ENCODE peak calls at places on chromosomes 2 and 18, in five cellular contexts. H, R, P, S and U are unnamed samples. For H3K27me3, the result is how much of the 10 kb centered on the place peaks cover.

GRCh38 chr2:96900237-96900636 is 30.4 kb upstream of the SEMA4C start:
- DNase-seq in H (no peak), R (no peak), P (no peak), S (no peak), U (no peak)

GRCh38 chr2:41924024-41924423 is 123.8 kb upstream of the PKDCC start:
- DNase-seq in H (no peak), R (no peak), P (no peak), S (no peak), U (no peak)

GRCh38 chr2:113216891-113217454 is 43.2 kb downstream of the PSD4 start:
- DNase-seq in H (no peak), R (no peak), P (no peak), S (no peak), U (no peak)

GRCh38 chr18:26574958-26575864 is 26.9 kb upstream of the KCTD1 start:
- DNase-seq in H (peak), R (peak), P (no peak), S (no peak), U (peak)

GRCh38 chr2:24365051-24365450 is 4.7 kb upstream of the ITSN2 start:
- DNase-seq in H (peak), R (no peak), P (no peak), S (no peak), U (peak)

GRCh38 chr2:239399404-239399999 is 1.3 kb downstream of the HDAC4 start:
- DNase-seq in H (no peak), R (no peak), P (no peak), S (no peak), U (no peak)

GRCh38 chr2:167188596-167188967 is 300.3 kb downstream of the XIRP2 start:
- DNase-seq in H (no peak), R (no peak), P (no peak), S (no peak), U (no peak)

GRCh38 chr2:150528861-150529801 is 41.7 kb upstream of the RND3 start:
- DNase-seq in H (no peak), R (no peak), P (no peak), S (peak), U (no peak)

GRCh38 chr2:20173496-20174402 is 51.2 kb downstream of the SDC1 start:
- DNase-seq in H (no peak), R (no peak), P (no peak), S (no peak), U (no peak)

GRCh38 chr18:61153571-61153970 is 179.7 kb upstream of the CDH20 start:
- DNase-seq in H (no peak), R (no peak), P (no peak), S (no peak), U (no peak)

GRCh38 chr2:101823347-101823791 is 125.9 kb downstream of the MAP4K4 start:
- DNase-seq in H (peak), R (no peak), P (peak), S (no peak), U (no peak)

GRCh38 chr18:44630118-44630517 is 50.6 kb upstream of the SETBP1 start:
- DNase-seq in H (no peak), R (no peak), P (no peak), S (no peak), U (no peak)

GRCh38 chr2:53994735-53995538 is 24.1 kb upstream of the PSME4 start:
- DNase-seq in H (no peak), R (no peak), P (no peak), S (no peak), U (no peak)

GRCh38 chr18:78932281-78932680 is 47.3 kb upstream of the SALL3 start:
- DNase-seq in H (no peak), R (no peak), P (no peak), S (no peak), U (no peak)

GRCh38 chr18:32742620-32743019 is 30.2 kb downstream of the KLHL14 start:
- DNase-seq in H (no peak), R (no peak), P (no peak), S (no peak), U (no peak)

GRCh38 chr2:6181525-6182270 is 489.5 kb downstream of the SOX11 start:
- DNase-seq in H (no peak), R (no peak), P (no peak), S (no peak), U (no peak)

GRCh38 chr2:109208071-109208950 is 79.3 kb downstream of the SH3RF3 start:
- DNase-seq in H (no peak), R (no peak), P (no peak), S (no peak), U (no peak)

GRCh38 chr2:15939854-15940660 is at the start of gene MYCN:
- DNase-seq in H (peak), R (peak), P (no peak), S (no peak), U (peak)

GRCh38 chr2:77391119-77391518 is 131.1 kb downstream of the LRRTM4 start:
- DNase-seq in H (no peak), R (no peak), P (no peak), S (no peak), U (no peak)

GRCh38 chr2:197368412-197368811 is 57.8 kb upstream of the ANKRD44 start:
- DNase-seq in H (no peak), R (no peak), P (no peak), S (no peak), U (no peak)

GRCh38 chr2:3674446-3674845 is 16.4 kb downstream of the ALLC start:
- DNase-seq in H (no peak), R (no peak), P (no peak), S (no peak), U (no peak)

GRCh38 chr18:35045121-35045520 is 3.9 kb downstream of the MAPRE2 start:
- DNase-seq in H (no peak), R (no peak), P (no peak), S (no peak), U (no peak)

GRCh38 chr2:8607591-8607990 is 74.3 kb upstream of the ID2 start:
- DNase-seq in H (no peak), R (no peak), P (no peak), S (no peak), U (no peak)

GRCh38 chr2:175111200-175111657 is 56.8 kb downstream of the ATF2 start:
- DNase-seq in H (no peak), R (no peak), P (peak), S (peak), U (no peak)

GRCh38 chr2:48738806-48739205 is 16.7 kb downstream of the LHCGR start:
- DNase-seq in H (no peak), R (no peak), P (no peak), S (no peak), U (no peak)

GRCh38 chr2:20355131-20355530 is 4.5 kb upstream of the PUM2 start:
- DNase-seq in H (no peak), R (no peak), P (no peak), S (no peak), U (no peak)

GRCh38 chr2:135997380-135997779 is 12.0 kb upstream of the DARS1 start:
- DNase-seq in H (peak), R (peak), P (no peak), S (no peak), U (no peak)

GRCh38 chr2:166152064-166152463 is 24.2 kb upstream of the SCN1A start:
- DNase-seq in H (no peak), R (no peak), P (no peak), S (no peak), U (no peak)

GRCh38 chr2:74179063-74179865 is 585 bp upstream of the MOB1A start:
- DNase-seq in H (no peak), R (no peak), P (no peak), S (no peak), U (no peak)

GRCh38 chr2:168208652-168209051 is 38.7 kb downstream of the STK39 start:
- DNase-seq in H (no peak), R (no peak), P (no peak), S (no peak), U (no peak)

GRCh38 chr2:238141541-238142318 is 3.3 kb downstream of the KLHL30 start:
- DNase-seq in H (no peak), R (no peak), P (peak), S (no peak), U (peak)

GRCh38 chr18:62450546-62451395 is 72.1 kb upstream of the ZCCHC2 start:
- DNase-seq in H (peak), R (no peak), P (peak), S (no peak), U (peak)

GRCh38 chr2:147165682-147166081 is 679.1 kb upstream of the ACVR2A start:
- DNase-seq in H (no peak), R (no peak), P (no peak), S (no peak), U (no peak)

GRCh38 chr2:132439703-132440398 is 23.2 kb downstream of the GPR39 start:
- DNase-seq in H (no peak), R (no peak), P (no peak), S (no peak), U (no peak)

GRCh38 chr2:2020897-2021296 is 276.6 kb upstream of the PXDN start:
- DNase-seq in H (no peak), R (no peak), P (no peak), S (no peak), U (no peak)

GRCh38 chr18:44107187-44107586 is 573.5 kb upstream of the SETBP1 start:
- DNase-seq in H (no peak), R (no peak), P (no peak), S (no peak), U (no peak)

GRCh38 chr18:77090546-77091200 is 41.9 kb downstream of the MBP start:
- DNase-seq in H (no peak), R (no peak), P (no peak), S (no peak), U (no peak)

DNA sequence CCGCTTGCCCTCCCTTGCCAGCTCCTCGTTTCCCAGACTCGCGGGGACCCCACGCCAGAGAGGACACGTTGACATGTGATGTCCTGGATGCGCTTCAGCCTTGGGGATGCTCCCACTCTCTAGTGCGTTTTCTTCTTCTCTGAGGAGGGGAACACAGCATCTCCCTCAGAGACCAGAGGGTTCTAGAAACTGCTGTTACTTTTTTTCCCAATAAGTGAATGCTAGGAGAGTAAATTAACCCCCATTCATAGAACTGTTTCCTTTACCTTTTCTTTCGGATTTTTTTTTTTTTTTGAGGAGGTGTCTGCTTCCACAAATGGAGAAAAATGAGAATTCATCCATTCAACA is 370 bp upstream of the EFEMP1 start:
- DNase-seq in H (no peak), R (no peak), P (no peak), S (no peak), U (no peak)
- H3K4me3 ChIP-seq in H (peak), R (peak), P (no peak), S (no peak), U (peak)

GRCh38 chr2:230991598-230991997 is 4.3 kb upstream of the SPATA3 start:
- DNase-seq in H (no peak), R (no peak), P (no peak), S (no peak), U (no peak)
- H3K27me3 ChIP-seq in H (under half), R (under half), P (under half), S (under half), U (half or more)

GRCh38 chr2:235668782-235669181 is 174.9 kb downstream of the AGAP1 start:
- DNase-seq in H (no peak), R (no peak), P (no peak), S (no peak), U (no peak)

GRCh38 chr2:235669269-235669831 is 175.5 kb downstream of the AGAP1 start:
- DNase-seq in H (peak), R (peak), P (peak), S (no peak), U (peak)

GRCh38 chr2:235663877-235664276 is 170.0 kb downstream of the AGAP1 start:
- DNase-seq in H (no peak), R (no peak), P (no peak), S (no peak), U (no peak)

GRCh38 chr2:235666240-235666781 is 172.5 kb downstream of the AGAP1 start:
- DNase-seq in H (no peak), R (no peak), P (peak), S (no peak), U (no peak)

GRCh38 chr2:235665656-235666239 is 171.9 kb downstream of the AGAP1 start:
- DNase-seq in H (no peak), R (no peak), P (no peak), S (no peak), U (no peak)
- H3K4me3 ChIP-seq in H (peak), R (peak), P (peak), S (no peak), U (peak)

GRCh38 chr2:152047826-152048476 is 50.9 kb downstream of the CACNB4 start:
- DNase-seq in H (no peak), R (no peak), P (no peak), S (no peak), U (no peak)
- H3K27me3 ChIP-seq in H (under half), R (under half), P (under half), S (under half), U (under half)

DNA sequence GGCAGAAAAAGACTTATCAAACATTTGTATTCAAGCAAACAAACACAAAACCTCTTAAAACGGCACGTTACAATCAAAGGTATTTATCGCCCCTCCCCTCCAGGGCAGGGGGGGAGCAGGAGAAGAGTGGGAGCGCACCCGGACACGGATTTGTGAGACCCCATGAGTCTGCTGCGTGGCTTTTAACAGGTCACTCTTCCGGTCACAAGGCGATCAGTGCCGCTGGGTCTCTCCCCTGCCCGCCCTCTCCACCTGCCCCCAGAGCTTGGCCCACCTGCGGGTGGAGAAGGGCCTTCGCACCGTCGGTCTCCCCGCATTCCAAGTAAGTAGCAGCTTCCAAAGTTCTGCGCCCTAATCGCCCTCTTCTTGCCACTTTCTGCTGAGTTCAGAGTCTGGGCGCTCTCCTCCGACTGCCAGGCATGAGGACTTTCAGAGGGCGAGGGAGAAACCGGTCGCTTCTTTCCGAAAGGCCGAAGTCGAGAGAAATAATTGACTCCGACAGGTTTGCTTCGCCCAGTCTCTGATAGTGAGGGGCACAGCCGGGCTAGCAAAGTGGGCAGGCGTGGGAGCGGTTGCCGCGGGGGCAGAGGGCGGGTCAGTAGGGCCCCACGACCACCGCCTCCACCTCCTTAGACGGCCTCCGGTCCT is 797 bp downstream of the RPRM start:
- DNase-seq in H (no peak), R (no peak), P (no peak), S (no peak), U (no peak)
- H3K4me3 ChIP-seq in H (peak), R (peak), P (no peak), S (no peak), U (peak)

GRCh38 chr18:50797147-50797546 is 22.7 kb downstream of the MRO start:
- DNase-seq in H (no peak), R (no peak), P (no peak), S (no peak), U (no peak)
- H3K27me3 ChIP-seq in H (under half), R (under half), P (under half), S (under half), U (under half)